ENCODE peak calls at places on chromosomes 7 and 10, in ten cellular contexts. P is GM04504; M is neuronal stem cell; V is HEK293T; S is NCI-H1105 treated with DMSO at 0.1 percent for 48 hours; L is hepatocyte; O is hypothalamus; J is dermis blood vessel endothelial cell; G is CD4-positive, CD25-positive, alpha-beta regulatory T cell; K is T-helper 17 cell. A is an unnamed sample.

GRCh38 chr10:32680803-32681557 is 235.0 kb downstream of the CCDC7 start:
- DNase-seq in L (no peak), G (no peak), K (no peak), J (no peak), P (no peak), M (no peak), S (no peak), O (no peak), V (no peak), A (no peak)

GRCh38 chr10:92382631-92383030 is 91.7 kb downstream of the MARCHF5 start:
- DNase-seq in J (no peak), L (no peak), V (no peak), P (no peak), S (no peak), M (no peak), O (no peak), G (no peak), K (no peak), A (no peak)

GRCh38 chr10:48444266-48444665 is 137.8 kb downstream of the MAPK8 start:
- DNase-seq in O (no peak), S (peak), L (peak), K (no peak), M (peak), G (no peak), P (peak), J (peak), V (peak), A (peak)

GRCh38 chr10:44933922-44934321 is 22.8 kb downstream of the TMEM72 start:
- DNase-seq in O (no peak), G (no peak), P (no peak), V (no peak), L (no peak), J (no peak), M (no peak), K (no peak), S (no peak), A (no peak)

GRCh38 chr7:78636727-78637126 is 816.7 kb downstream of the MAGI2 start:
- DNase-seq in K (no peak), J (no peak), S (no peak), L (no peak), G (no peak), M (no peak), P (no peak), O (no peak), V (no peak), A (no peak)

GRCh38 chr7:104695563-104695962 is 318.4 kb upstream of the KMT2E start:
- DNase-seq in S (no peak), O (no peak), V (no peak), M (no peak), K (no peak), G (no peak), P (no peak), L (no peak), J (no peak), A (no peak)

GRCh38 chr10:63383141-63383540 is 82.6 kb downstream of the JMJD1C start:
- DNase-seq in P (no peak), S (no peak), L (no peak), K (no peak), J (no peak), G (no peak), O (no peak), V (no peak), M (no peak), A (no peak)

GRCh38 chr7:77537595-77538185 is 595 bp downstream of the PTPN12 start:
- DNase-seq in P (no peak), S (peak), K (peak), L (peak), J (peak), O (no peak), M (peak), V (peak), G (peak), A (no peak)

GRCh38 chr10:117674641-117675040 is 132.1 kb downstream of the EMX2 start:
- DNase-seq in J (no peak), P (no peak), O (no peak), M (no peak), S (no peak), G (no peak), V (no peak), K (no peak), L (no peak), A (no peak)

GRCh38 chr7:131188367-131189339 is 139.0 kb upstream of the MKLN1 start:
- DNase-seq in G (peak), L (peak), V (no peak), J (peak), K (peak), O (no peak), S (no peak), M (no peak), P (peak), A (no peak)

GRCh38 chr7:42238709-42239395 is 1.8 kb upstream of the GLI3 start:
- DNase-seq in J (peak), M (no peak), O (no peak), L (peak), P (peak), K (no peak), G (no peak), S (no peak), V (peak), A (no peak)

GRCh38 chr7:45120-46090 is 147.0 kb upstream of the FAM20C start:
- DNase-seq in K (no peak), M (no peak), L (no peak), V (no peak), S (no peak), J (no peak), P (no peak), O (no peak), G (no peak), A (no peak)

GRCh38 chr7:38671901-38672559 is 40.9 kb upstream of the AMPH start:
- DNase-seq in P (no peak), G (no peak), S (no peak), L (no peak), K (no peak), V (no peak), O (no peak), J (no peak), M (no peak), A (no peak)

GRCh38 chr7:16266877-16267276 is 154.5 kb downstream of the CRPPA start:
- DNase-seq in M (no peak), O (no peak), L (no peak), J (no peak), S (no peak), G (no peak), V (no peak), P (no peak), K (no peak), A (no peak)

GRCh38 chr7:47576031-47576908 is 5.6 kb downstream of the TNS3 start:
- DNase-seq in L (peak), J (no peak), P (no peak), G (no peak), M (no peak), V (no peak), S (no peak), K (no peak), O (no peak), A (no peak)

GRCh38 chr10:130580975-130581374 is 444.8 kb downstream of the GLRX3 start:
- DNase-seq in L (no peak), G (no peak), V (no peak), O (no peak), K (no peak), J (no peak), M (no peak), P (no peak), S (no peak), A (no peak)

GRCh38 chr7:137169282-137169698 is 174.2 kb downstream of the PTN start:
- DNase-seq in K (no peak), P (peak), S (peak), M (peak), J (peak), L (peak), O (peak), G (no peak), V (peak), A (peak)

GRCh38 chr7:143331179-143331825 is 15.4 kb downstream of the CLCN1 start:
- DNase-seq in K (no peak), P (peak), S (no peak), O (no peak), G (no peak), J (no peak), L (no peak), M (no peak), V (no peak), A (no peak)

GRCh38 chr10:52185256-52185655 is 128.8 kb upstream of the DKK1 start:
- DNase-seq in J (no peak), V (no peak), S (no peak), P (no peak), L (no peak), O (no peak), G (no peak), K (no peak), M (no peak), A (no peak)

A was measured in iPS DF 19.7.